ENCODE peak calls at places on chromosomes 16 and 17, in eight cellular contexts. One of them, this sample, is unnamed.

GRCh38 chr16:25494292-25494691 is 197.5 kb upstream of the HS3ST4 start:
- DNase-seq in AG09309: no peak
- DNase-seq in GM23338: no peak
- DNase-seq in sigmoid colon: no peak
- DNase-seq in MM.1S: no peak
- DNase-seq in A673: no peak
- DNase-seq in left ventricle myocardium inferior: no peak
- DNase-seq in mucosa of descending colon: no peak
- DNase-seq in this sample: no peak

GRCh38 chr17:44864831-44865230 is 17.1 kb downstream of the HIGD1B start:
- DNase-seq in left ventricle myocardium inferior: no peak
- DNase-seq in A673: no peak
- DNase-seq in GM23338: no peak
- DNase-seq in MM.1S: no peak
- DNase-seq in AG09309: no peak
- DNase-seq in sigmoid colon: no peak
- DNase-seq in mucosa of descending colon: no peak
- DNase-seq in this sample: no peak

GRCh38 chr16:51114369-51114768 is 36.7 kb downstream of the SALL1 start:
- DNase-seq in mucosa of descending colon: no peak
- DNase-seq in MM.1S: no peak
- DNase-seq in GM23338: peak
- DNase-seq in AG09309: no peak
- DNase-seq in left ventricle myocardium inferior: no peak
- DNase-seq in sigmoid colon: no peak
- DNase-seq in A673: no peak
- DNase-seq in this sample: no peak

GRCh38 chr17:59370580-59371299 is 39.3 kb downstream of the YPEL2 start:
- DNase-seq in MM.1S: no peak
- DNase-seq in AG09309: no peak
- DNase-seq in GM23338: peak
- DNase-seq in left ventricle myocardium inferior: no peak
- DNase-seq in A673: no peak
- DNase-seq in sigmoid colon: peak
- DNase-seq in mucosa of descending colon: no peak
- DNase-seq in this sample: no peak

GRCh38 chr17:53626286-53626685 is 196.4 kb upstream of the KIF2B start:
- DNase-seq in MM.1S: peak
- DNase-seq in A673: peak
- DNase-seq in AG09309: peak
- DNase-seq in left ventricle myocardium inferior: no peak
- DNase-seq in mucosa of descending colon: no peak
- DNase-seq in GM23338: no peak
- DNase-seq in sigmoid colon: no peak
- DNase-seq in this sample: peak

GRCh38 chr16:23351360-23351759 is 49.3 kb downstream of the SCNN1B start:
- DNase-seq in mucosa of descending colon: no peak
- DNase-seq in left ventricle myocardium inferior: no peak
- DNase-seq in MM.1S: no peak
- DNase-seq in GM23338: no peak
- DNase-seq in A673: no peak
- DNase-seq in sigmoid colon: peak
- DNase-seq in AG09309: no peak
- DNase-seq in this sample: no peak

GRCh38 chr16:83307206-83307990 is 500.4 kb upstream of the HSBP1 start:
- DNase-seq in GM23338: no peak
- DNase-seq in A673: no peak
- DNase-seq in MM.1S: no peak
- DNase-seq in AG09309: no peak
- DNase-seq in left ventricle myocardium inferior: no peak
- DNase-seq in mucosa of descending colon: no peak
- DNase-seq in sigmoid colon: no peak
- DNase-seq in this sample: no peak

GRCh38 chr17:67461228-67461780 is 84.2 kb downstream of the PITPNC1 start:
- DNase-seq in A673: no peak
- DNase-seq in mucosa of descending colon: no peak
- DNase-seq in left ventricle myocardium inferior: no peak
- DNase-seq in sigmoid colon: no peak
- DNase-seq in AG09309: no peak
- DNase-seq in GM23338: no peak
- DNase-seq in MM.1S: no peak
- DNase-seq in this sample: no peak

DNA sequence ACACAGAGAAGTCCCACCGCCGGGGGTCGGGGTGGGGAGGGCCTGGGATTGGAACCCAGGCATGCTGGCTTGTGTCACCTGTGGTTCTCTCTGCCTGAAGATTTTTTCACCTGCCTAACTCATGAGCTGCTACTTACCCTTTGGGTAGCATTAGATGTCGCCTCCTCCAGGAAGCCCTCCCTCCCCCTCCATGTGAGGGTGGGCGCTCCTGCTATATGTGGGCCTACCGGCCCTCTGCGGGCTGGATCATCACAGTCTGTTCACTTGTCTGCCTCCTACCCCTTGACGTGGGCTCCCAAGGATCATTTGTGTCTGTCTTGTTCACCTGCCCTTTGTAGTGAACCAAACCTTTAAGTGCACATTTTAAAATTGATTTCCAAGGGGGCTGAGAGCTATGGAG is 106.8 kb downstream of the SEC14L1 start:
- DNase-seq in A673: no peak
- DNase-seq in MM.1S: no peak
- DNase-seq in AG09309: no peak
- DNase-seq in left ventricle myocardium inferior: no peak
- DNase-seq in sigmoid colon: no peak
- DNase-seq in GM23338: no peak
- DNase-seq in mucosa of descending colon: no peak
- DNase-seq in this sample: no peak
- H3K4me3 ChIP-seq in A673: peak
- H3K4me3 ChIP-seq in MM.1S: peak
- H3K4me3 ChIP-seq in AG09309: no peak
- H3K4me3 ChIP-seq in left ventricle myocardium inferior: peak
- H3K4me3 ChIP-seq in sigmoid colon: no peak
- H3K4me3 ChIP-seq in GM23338: peak
- H3K4me3 ChIP-seq in mucosa of descending colon: no peak
- H3K4me3 ChIP-seq in this sample: no peak

GRCh38 chr16:15948532-15949209 is 745 bp upstream of the ABCC1 start:
- DNase-seq in left ventricle myocardium inferior: no peak
- DNase-seq in GM23338: no peak
- DNase-seq in mucosa of descending colon: peak
- DNase-seq in AG09309: no peak
- DNase-seq in MM.1S: peak
- DNase-seq in sigmoid colon: no peak
- DNase-seq in A673: no peak
- DNase-seq in this sample: no peak

GRCh38 chr16:15950869-15951268 is 1.5 kb downstream of the ABCC1 start:
- DNase-seq in MM.1S: no peak
- DNase-seq in mucosa of descending colon: no peak
- DNase-seq in sigmoid colon: no peak
- DNase-seq in A673: no peak
- DNase-seq in left ventricle myocardium inferior: no peak
- DNase-seq in GM23338: no peak
- DNase-seq in AG09309: no peak
- DNase-seq in this sample: no peak

GRCh38 chr16:15950167-15950854 is 895 bp downstream of the ABCC1 start:
- DNase-seq in mucosa of descending colon: peak
- DNase-seq in left ventricle myocardium inferior: no peak
- DNase-seq in AG09309: no peak
- DNase-seq in A673: peak
- DNase-seq in GM23338: peak
- DNase-seq in sigmoid colon: peak
- DNase-seq in MM.1S: peak
- DNase-seq in this sample: peak

GRCh38 chr16:15947983-15948509 is 1.4 kb upstream of the ABCC1 start:
- DNase-seq in GM23338: no peak
- DNase-seq in A673: no peak
- DNase-seq in sigmoid colon: no peak
- DNase-seq in left ventricle myocardium inferior: no peak
- DNase-seq in AG09309: no peak
- DNase-seq in MM.1S: no peak
- DNase-seq in mucosa of descending colon: no peak
- DNase-seq in this sample: no peak

GRCh38 chr16:15949210-15950166 is at the start of gene ABCC1:
- DNase-seq in mucosa of descending colon: peak
- DNase-seq in left ventricle myocardium inferior: peak
- DNase-seq in MM.1S: peak
- DNase-seq in GM23338: peak
- DNase-seq in AG09309: no peak
- DNase-seq in sigmoid colon: no peak
- DNase-seq in A673: peak
- DNase-seq in this sample: no peak
- TF ChIP-seq CTCF in mucosa of descending colon: no peak
- TF ChIP-seq CTCF in left ventricle myocardium inferior: no peak
- TF ChIP-seq CTCF in MM.1S: no peak
- TF ChIP-seq CTCF in GM23338: no peak
- TF ChIP-seq CTCF in AG09309: no peak
- TF ChIP-seq CTCF in sigmoid colon: no peak
- TF ChIP-seq CTCF in A673: no peak
- TF ChIP-seq CTCF in this sample: no peak

GRCh38 chr17:65660078-65660477 is 98.6 kb upstream of the AXIN2 start:
- DNase-seq in GM23338: no peak
- DNase-seq in mucosa of descending colon: no peak
- DNase-seq in A673: no peak
- DNase-seq in sigmoid colon: no peak
- DNase-seq in AG09309: no peak
- DNase-seq in MM.1S: no peak
- DNase-seq in left ventricle myocardium inferior: no peak
- DNase-seq in this sample: no peak
- H3K4me3 ChIP-seq in GM23338: no peak
- H3K4me3 ChIP-seq in mucosa of descending colon: no peak
- H3K4me3 ChIP-seq in A673: no peak
- H3K4me3 ChIP-seq in sigmoid colon: no peak
- H3K4me3 ChIP-seq in AG09309: no peak
- H3K4me3 ChIP-seq in MM.1S: no peak
- H3K4me3 ChIP-seq in left ventricle myocardium inferior: no peak
- H3K4me3 ChIP-seq in this sample: no peak

GRCh38 chr17:76077582-76078110 is 1.3 kb upstream of the ZACN start:
- DNase-seq in left ventricle myocardium inferior: no peak
- DNase-seq in MM.1S: no peak
- DNase-seq in A673: no peak
- DNase-seq in GM23338: peak
- DNase-seq in sigmoid colon: no peak
- DNase-seq in AG09309: no peak
- DNase-seq in mucosa of descending colon: no peak
- DNase-seq in this sample: no peak

GRCh38 chr17:76074390-76075363 is at the start of gene GALR2:
- DNase-seq in MM.1S: no peak
- DNase-seq in A673: no peak
- DNase-seq in sigmoid colon: no peak
- DNase-seq in GM23338: peak
- DNase-seq in left ventricle myocardium inferior: no peak
- DNase-seq in mucosa of descending colon: no peak
- DNase-seq in AG09309: no peak
- DNase-seq in this sample: no peak

GRCh38 chr17:76076765-76077581 is 2.0 kb upstream of the ZACN start:
- DNase-seq in GM23338: peak
- DNase-seq in mucosa of descending colon: no peak
- DNase-seq in sigmoid colon: no peak
- DNase-seq in AG09309: no peak
- DNase-seq in A673: no peak
- DNase-seq in MM.1S: no peak
- DNase-seq in left ventricle myocardium inferior: no peak
- DNase-seq in this sample: no peak

GRCh38 chr17:76076100-76076764 is 1.7 kb downstream of the GALR2 start:
- DNase-seq in A673: no peak
- DNase-seq in AG09309: no peak
- DNase-seq in GM23338: peak
- DNase-seq in sigmoid colon: no peak
- DNase-seq in MM.1S: no peak
- DNase-seq in left ventricle myocardium inferior: no peak
- DNase-seq in mucosa of descending colon: no peak
- DNase-seq in this sample: no peak

DNA sequence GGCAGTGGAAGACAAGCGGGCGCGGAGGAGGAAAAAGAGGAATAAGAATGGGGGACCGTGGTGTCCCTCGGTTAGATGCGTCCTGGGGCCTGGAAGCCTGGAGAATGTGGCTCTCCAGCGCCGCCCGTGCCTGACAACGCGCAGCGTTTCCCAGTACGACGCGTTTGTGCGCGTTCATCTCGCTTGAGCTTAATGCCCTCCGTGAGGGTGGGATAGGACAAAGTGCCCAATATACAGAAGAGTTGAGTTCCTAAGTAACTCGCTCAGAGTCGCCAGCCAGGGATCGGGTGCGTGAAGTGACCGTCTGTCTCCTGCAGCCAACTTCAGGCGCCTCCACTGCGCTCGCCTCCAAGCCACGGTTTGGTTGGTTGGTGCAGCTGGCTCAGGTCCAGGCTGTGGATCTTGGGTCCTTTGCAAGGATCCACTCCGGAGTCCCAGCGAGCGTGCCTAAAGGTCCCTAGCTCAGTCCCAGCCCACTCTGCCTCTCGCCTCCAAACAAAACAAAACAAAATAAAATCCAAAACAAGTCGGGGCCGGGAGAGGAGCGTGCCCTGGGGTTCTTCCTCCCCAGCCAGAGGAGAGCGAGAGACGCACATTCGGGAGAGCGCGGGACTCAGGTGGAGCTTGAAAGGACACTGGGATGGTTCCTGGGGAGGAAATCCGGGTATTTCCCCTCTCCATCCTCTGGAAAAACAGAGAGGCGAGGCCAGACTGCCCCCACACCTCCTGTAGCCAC is 951 bp downstream of the GALR2 start:
- DNase-seq in A673: peak
- DNase-seq in mucosa of descending colon: no peak
- DNase-seq in left ventricle myocardium inferior: no peak
- DNase-seq in MM.1S: no peak
- DNase-seq in sigmoid colon: no peak
- DNase-seq in GM23338: peak
- DNase-seq in AG09309: no peak
- DNase-seq in this sample: no peak
- TF ChIP-seq CTCF in A673: peak
- TF ChIP-seq CTCF in mucosa of descending colon: no peak
- TF ChIP-seq CTCF in left ventricle myocardium inferior: no peak
- TF ChIP-seq CTCF in MM.1S: no peak
- TF ChIP-seq CTCF in sigmoid colon: peak
- TF ChIP-seq CTCF in GM23338: peak
- TF ChIP-seq CTCF in AG09309: no peak
- TF ChIP-seq CTCF in this sample: no peak

GRCh38 chr16:19861811-19862327 is 22.8 kb downstream of the GPRC5B start:
- DNase-seq in MM.1S: no peak
- DNase-seq in AG09309: no peak
- DNase-seq in mucosa of descending colon: no peak
- DNase-seq in A673: no peak
- DNase-seq in left ventricle myocardium inferior: no peak
- DNase-seq in sigmoid colon: peak
- DNase-seq in GM23338: peak
- DNase-seq in this sample: no peak
- H3K4me3 ChIP-seq in MM.1S: no peak
- H3K4me3 ChIP-seq in AG09309: no peak
- H3K4me3 ChIP-seq in mucosa of descending colon: no peak
- H3K4me3 ChIP-seq in A673: no peak
- H3K4me3 ChIP-seq in left ventricle myocardium inferior: peak
- H3K4me3 ChIP-seq in sigmoid colon: no peak
- H3K4me3 ChIP-seq in GM23338: peak
- H3K4me3 ChIP-seq in this sample: no peak